ENCODE peak calls at places on chromosomes 3 and 15, in nine cellular contexts. B, R, G, J, Y, F, U, N and S are unnamed samples.

GRCh38 chr3:154244644-154245043 is 79.6 kb downstream of the DHX36 start:
- DNase-seq in B (no peak), R (no peak), G (peak; percentile 47), J (no peak), Y (no peak), F (no peak), U (peak; percentile 64), N (peak; percentile 78), S (peak; percentile 37)

GRCh38 chr3:127484601-127485388 is 105.7 kb downstream of the TPRA1 start:
- DNase-seq in B (no peak), R (no peak), G (no peak), J (no peak), Y (peak; percentile 2), F (peak; percentile 9), U (peak; percentile 18), N (no peak), S (no peak)

GRCh38 chr3:134029256-134029733 is 430 bp downstream of the SLCO2A1 start:
- DNase-seq in B (no peak), R (no peak), G (peak; percentile 38), J (no peak), Y (no peak), F (no peak), U (peak; percentile 20), N (peak; percentile 15), S (no peak)

GRCh38 chr3:43290961-43291360 is 4.6 kb downstream of the SNRK start:
- DNase-seq in B (no peak), R (no peak), G (peak; percentile 20), J (no peak), Y (no peak), F (no peak), U (peak; percentile 12), N (peak; percentile 47), S (no peak)

GRCh38 chr3:56878046-56878445 is 76.3 kb upstream of the ARHGEF3 start:
- DNase-seq in B (no peak), R (no peak), G (peak; percentile 45), J (no peak), Y (no peak), F (no peak), U (peak; percentile 23), N (peak; percentile 61), S (peak; percentile 47)

GRCh38 chr15:53072077-53072476 is 281.9 kb upstream of the ONECUT1 start:
- DNase-seq in B (peak; percentile 33), R (no peak), G (peak; percentile 17), J (no peak), Y (peak; percentile 2), F (peak; percentile 49), U (peak; percentile 18), N (peak; percentile 74), S (peak; percentile 1)

GRCh38 chr15:59997070-59997701 is 6.9 kb upstream of the FOXB1 start:
- DNase-seq in B (no peak), R (no peak), G (no peak), J (no peak), Y (no peak), F (no peak), U (no peak), N (no peak), S (no peak)

GRCh38 chr15:56797720-56798275 is 64.5 kb upstream of the ZNF280D start:
- DNase-seq in B (no peak), R (no peak), G (no peak), J (no peak), Y (no peak), F (no peak), U (peak; percentile 35), N (no peak), S (no peak)

GRCh38 chr15:46312133-46312740 is 677.4 kb downstream of the SQOR start:
- DNase-seq in B (peak; percentile 69), R (peak; percentile 31), G (peak; percentile 52), J (no peak), Y (peak; percentile 35), F (peak; percentile 48), U (peak; percentile 49), N (peak; percentile 74), S (no peak)

GRCh38 chr3:66665021-66665695 is 164.3 kb upstream of the LRIG1 start:
- DNase-seq in B (no peak), R (peak; percentile 76), G (no peak), J (no peak), Y (no peak), F (no peak), U (no peak), N (no peak), S (no peak)

GRCh38 chr3:143436231-143436930 is 316.8 kb downstream of the CHST2 start:
- DNase-seq in B (no peak), R (no peak), G (no peak), J (no peak), Y (no peak), F (no peak), U (peak; percentile 6), N (peak; percentile 75), S (peak; percentile 24)

GRCh38 chr3:107740992-107741896 is 218.5 kb downstream of the BBX start:
- DNase-seq in B (peak; percentile 35), R (no peak), G (peak; percentile 56), J (no peak), Y (no peak), F (no peak), U (peak; percentile 64), N (peak; percentile 61), S (no peak)

GRCh38 chr3:11610700-11611099 is 33.0 kb downstream of the VGLL4 start:
- DNase-seq in B (no peak), R (no peak), G (no peak), J (no peak), Y (no peak), F (no peak), U (no peak), N (no peak), S (no peak)
- H3K4me3 ChIP-seq in B (no peak overlapping the region), R (no peak overlapping the region), G (peak overlapping the region; percentile 10), J (no peak overlapping the region), Y (no peak overlapping the region), F (no peak overlapping the region), U (no peak overlapping the region), N (no peak overlapping the region), S (no peak overlapping the region)

DNA sequence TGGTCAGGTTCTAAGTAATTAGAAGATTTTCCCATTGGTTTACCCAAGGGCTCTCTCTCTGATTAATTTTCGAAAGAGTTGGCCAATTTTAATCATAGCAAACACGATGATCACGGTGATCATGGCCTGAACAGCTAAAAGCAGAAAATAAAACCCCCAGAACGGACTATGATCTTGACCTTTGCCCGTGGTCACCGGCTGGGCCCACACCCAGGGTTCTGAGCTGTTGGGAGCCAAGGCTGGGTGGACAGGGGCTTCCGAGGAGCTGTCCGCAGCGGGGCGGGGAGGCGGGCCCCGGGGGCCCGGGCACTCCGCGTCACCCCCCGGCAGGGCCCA is 2.5 kb downstream of the GP5 start:
- DNase-seq in B (no peak), R (no peak), G (no peak), J (no peak), Y (no peak), F (no peak), U (no peak), N (no peak), S (no peak)
- H3K4me3 ChIP-seq in B (no peak overlapping the region), R (peak overlapping the region; percentile 11), G (no peak overlapping the region), J (no peak overlapping the region), Y (no peak overlapping the region), F (peak overlapping the region; percentile 11), U (no peak overlapping the region), N (no peak overlapping the region), S (no peak overlapping the region)

GRCh38 chr15:40470423-40471104 is at the start of gene CHST14:
- DNase-seq in B (peak; percentile 64), R (peak; percentile 27), G (peak; percentile 39), J (no peak), Y (no peak), F (peak; percentile 59), U (peak; percentile 31), N (peak; percentile 53), S (no peak)

GRCh38 chr15:40468850-40469249 is 1.9 kb upstream of the CHST14 start:
- DNase-seq in B (no peak), R (no peak), G (no peak), J (no peak), Y (no peak), F (peak; percentile 30), U (no peak), N (no peak), S (no peak)

GRCh38 chr15:40471105-40471777 is 457 bp downstream of the CHST14 start:
- DNase-seq in B (peak; percentile 25), R (no peak), G (peak; percentile 22), J (no peak), Y (no peak), F (no peak), U (no peak), N (peak; percentile 27), S (no peak)

GRCh38 chr15:40471778-40472130 is 970 bp downstream of the CHST14 start:
- DNase-seq in B (peak; percentile 15), R (no peak), G (no peak), J (no peak), Y (no peak), F (no peak), U (peak; percentile 27), N (no peak), S (no peak)

GRCh38 chr15:40469776-40470390 is 901 bp upstream of the CHST14 start:
- DNase-seq in B (no peak), R (no peak), G (peak; percentile 16), J (no peak), Y (no peak), F (peak; percentile 8), U (peak; percentile 58), N (peak; percentile 25), S (no peak)
- H3K4me3 ChIP-seq in B (no peak overlapping the region), R (peak overlapping the region; percentile 78), G (no peak overlapping the region), J (peak overlapping the region; percentile 89), Y (no peak overlapping the region), F (peak overlapping the region; percentile 61), U (peak overlapping the region; percentile 64), N (peak overlapping the region; percentile 71), S (peak overlapping the region; percentile 66)

GRCh38 chr3:46386206-46386605 is 15.5 kb downstream of the CCR5 start:
- DNase-seq in B (no peak), R (no peak), G (peak; percentile 9), J (no peak), Y (no peak), F (no peak), U (no peak), N (peak; percentile 72), S (no peak)

GRCh38 chr3:46383946-46384330 is 13.2 kb downstream of the CCR5 start:
- DNase-seq in B (peak; percentile 74), R (no peak), G (no peak), J (no peak), Y (no peak), F (no peak), U (no peak), N (no peak), S (no peak)

GRCh38 chr3:46393011-46393410 is 13.9 kb downstream of the CCR5AS start:
- DNase-seq in B (no peak), R (no peak), G (no peak), J (no peak), Y (no peak), F (no peak), U (no peak), N (no peak), S (no peak)

GRCh38 chr3:46393554-46394434 is 13.1 kb downstream of the CCR5AS start:
- DNase-seq in B (no peak), R (no peak), G (no peak), J (no peak), Y (no peak), F (peak; percentile 67), U (no peak), N (peak; percentile 16), S (no peak)

DNA sequence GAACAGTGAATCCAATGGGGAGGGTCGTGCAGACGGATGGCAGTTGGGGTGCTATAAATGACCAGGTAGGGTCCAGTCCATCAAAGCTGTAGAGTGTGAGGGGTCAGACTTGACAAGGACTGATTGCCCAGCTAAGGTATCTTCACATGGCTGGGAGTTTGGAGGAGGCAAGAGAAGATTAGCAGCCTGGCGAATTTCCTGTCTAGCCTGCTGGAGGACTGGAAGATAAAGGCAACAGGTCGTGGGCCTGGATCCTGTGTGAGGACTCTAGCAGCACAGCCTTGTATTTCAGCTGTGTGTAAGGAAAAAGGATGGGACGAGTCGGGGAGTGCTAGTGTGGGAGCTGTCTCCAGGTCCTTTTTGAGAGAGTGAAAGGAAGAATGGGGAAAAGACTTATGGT is 17.6 kb downstream of the CCR5AS start:
- DNase-seq in B (no peak), R (no peak), G (no peak), J (no peak), Y (no peak), F (no peak), U (no peak), N (no peak), S (no peak)
- H3K4me3 ChIP-seq in B (no peak overlapping the region), R (no peak overlapping the region), G (no peak overlapping the region), J (no peak overlapping the region), Y (no peak overlapping the region), F (no peak overlapping the region), U (no peak overlapping the region), N (no peak overlapping the region), S (no peak overlapping the region)